ENCODE peak calls at places on chromosomes 11 and 22, in ten cellular contexts. One of them, this sample, is unnamed.

GRCh38 chr11:121755191-121755590 is 302.4 kb upstream of the SORL1-AS1 start:
- DNase-seq in GM12865: no peak
- DNase-seq in H54: no peak
- DNase-seq in SK-N-DZ: no peak
- DNase-seq in stimulated activated CD8-positive, alpha-beta memory T cell treated with anti-CD3 and anti-CD28 coated beads, Interleukin-7, amount 100 ng/mL, for 48 hours: no peak
- DNase-seq in AG04449: no peak
- DNase-seq in brain microvascular endothelial cell: no peak
- DNase-seq in T follicular helper cell: no peak
- DNase-seq in stimulated activated CD4-positive, alpha-beta T cell treated with anti-CD3 and anti-CD28 coated beads, Interleukin-12 subunit alpha, Interleukin-12 subunit beta, amount 100 ng/mL, for 48 hours: no peak
- DNase-seq in AG08395: no peak
- DNase-seq in this sample: no peak

GRCh38 chr11:1503708-1504104 is 17.1 kb upstream of the MOB2 start:
- DNase-seq in brain microvascular endothelial cell: no peak
- DNase-seq in H54: no peak
- DNase-seq in T follicular helper cell: no peak
- DNase-seq in stimulated activated CD8-positive, alpha-beta memory T cell treated with anti-CD3 and anti-CD28 coated beads, Interleukin-7, amount 100 ng/mL, for 48 hours: no peak
- DNase-seq in stimulated activated CD4-positive, alpha-beta T cell treated with anti-CD3 and anti-CD28 coated beads, Interleukin-12 subunit alpha, Interleukin-12 subunit beta, amount 100 ng/mL, for 48 hours: no peak
- DNase-seq in GM12865: no peak
- DNase-seq in SK-N-DZ: no peak
- DNase-seq in AG08395: no peak
- DNase-seq in AG04449: no peak
- DNase-seq in this sample: no peak

GRCh38 chr11:104136861-104137260 is 27.1 kb downstream of the PDGFD start:
- DNase-seq in AG04449: no peak
- DNase-seq in GM12865: no peak
- DNase-seq in H54: no peak
- DNase-seq in stimulated activated CD8-positive, alpha-beta memory T cell treated with anti-CD3 and anti-CD28 coated beads, Interleukin-7, amount 100 ng/mL, for 48 hours: no peak
- DNase-seq in brain microvascular endothelial cell: no peak
- DNase-seq in SK-N-DZ: no peak
- DNase-seq in T follicular helper cell: no peak
- DNase-seq in AG08395: no peak
- DNase-seq in stimulated activated CD4-positive, alpha-beta T cell treated with anti-CD3 and anti-CD28 coated beads, Interleukin-12 subunit alpha, Interleukin-12 subunit beta, amount 100 ng/mL, for 48 hours: no peak
- DNase-seq in this sample: no peak

GRCh38 chr11:115598502-115598901 is 94.3 kb upstream of the CADM1 start:
- DNase-seq in AG08395: no peak
- DNase-seq in brain microvascular endothelial cell: no peak
- DNase-seq in H54: no peak
- DNase-seq in SK-N-DZ: no peak
- DNase-seq in AG04449: no peak
- DNase-seq in GM12865: no peak
- DNase-seq in T follicular helper cell: no peak
- DNase-seq in stimulated activated CD4-positive, alpha-beta T cell treated with anti-CD3 and anti-CD28 coated beads, Interleukin-12 subunit alpha, Interleukin-12 subunit beta, amount 100 ng/mL, for 48 hours: no peak
- DNase-seq in stimulated activated CD8-positive, alpha-beta memory T cell treated with anti-CD3 and anti-CD28 coated beads, Interleukin-7, amount 100 ng/mL, for 48 hours: no peak
- DNase-seq in this sample: no peak

GRCh38 chr11:61480936-61481335 is 27.6 kb upstream of the LRRC10B start:
- DNase-seq in stimulated activated CD4-positive, alpha-beta T cell treated with anti-CD3 and anti-CD28 coated beads, Interleukin-12 subunit alpha, Interleukin-12 subunit beta, amount 100 ng/mL, for 48 hours: no peak
- DNase-seq in H54: no peak
- DNase-seq in AG08395: no peak
- DNase-seq in T follicular helper cell: no peak
- DNase-seq in GM12865: peak; percentile 14
- DNase-seq in SK-N-DZ: peak; percentile 73
- DNase-seq in AG04449: no peak
- DNase-seq in stimulated activated CD8-positive, alpha-beta memory T cell treated with anti-CD3 and anti-CD28 coated beads, Interleukin-7, amount 100 ng/mL, for 48 hours: no peak
- DNase-seq in brain microvascular endothelial cell: peak; percentile 16
- DNase-seq in this sample: no peak

GRCh38 chr22:27492566-27493201 is 308.9 kb downstream of the MN1 start:
- DNase-seq in T follicular helper cell: no peak
- DNase-seq in stimulated activated CD8-positive, alpha-beta memory T cell treated with anti-CD3 and anti-CD28 coated beads, Interleukin-7, amount 100 ng/mL, for 48 hours: no peak
- DNase-seq in SK-N-DZ: no peak
- DNase-seq in AG04449: no peak
- DNase-seq in stimulated activated CD4-positive, alpha-beta T cell treated with anti-CD3 and anti-CD28 coated beads, Interleukin-12 subunit alpha, Interleukin-12 subunit beta, amount 100 ng/mL, for 48 hours: no peak
- DNase-seq in brain microvascular endothelial cell: no peak
- DNase-seq in H54: no peak
- DNase-seq in AG08395: no peak
- DNase-seq in GM12865: peak; percentile 21
- DNase-seq in this sample: no peak

GRCh38 chr11:114440121-114440860 is 1.0 kb downstream of the REXO2 start:
- DNase-seq in stimulated activated CD4-positive, alpha-beta T cell treated with anti-CD3 and anti-CD28 coated beads, Interleukin-12 subunit alpha, Interleukin-12 subunit beta, amount 100 ng/mL, for 48 hours: no peak
- DNase-seq in stimulated activated CD8-positive, alpha-beta memory T cell treated with anti-CD3 and anti-CD28 coated beads, Interleukin-7, amount 100 ng/mL, for 48 hours: no peak
- DNase-seq in brain microvascular endothelial cell: no peak
- DNase-seq in SK-N-DZ: peak; percentile 32
- DNase-seq in AG08395: peak; percentile 12
- DNase-seq in AG04449: no peak
- DNase-seq in GM12865: no peak
- DNase-seq in H54: no peak
- DNase-seq in T follicular helper cell: no peak
- DNase-seq in this sample: no peak

GRCh38 chr11:76587810-76588454 is 82.6 kb downstream of the LRRC32 start:
- DNase-seq in T follicular helper cell: no peak
- DNase-seq in H54: no peak
- DNase-seq in stimulated activated CD8-positive, alpha-beta memory T cell treated with anti-CD3 and anti-CD28 coated beads, Interleukin-7, amount 100 ng/mL, for 48 hours: no peak
- DNase-seq in AG04449: no peak
- DNase-seq in GM12865: no peak
- DNase-seq in stimulated activated CD4-positive, alpha-beta T cell treated with anti-CD3 and anti-CD28 coated beads, Interleukin-12 subunit alpha, Interleukin-12 subunit beta, amount 100 ng/mL, for 48 hours: no peak
- DNase-seq in SK-N-DZ: no peak
- DNase-seq in AG08395: no peak
- DNase-seq in brain microvascular endothelial cell: no peak
- DNase-seq in this sample: no peak

GRCh38 chr11:82577246-82577645 is 156.4 kb downstream of the FAM181B start:
- DNase-seq in brain microvascular endothelial cell: no peak
- DNase-seq in stimulated activated CD4-positive, alpha-beta T cell treated with anti-CD3 and anti-CD28 coated beads, Interleukin-12 subunit alpha, Interleukin-12 subunit beta, amount 100 ng/mL, for 48 hours: no peak
- DNase-seq in H54: no peak
- DNase-seq in T follicular helper cell: no peak
- DNase-seq in stimulated activated CD8-positive, alpha-beta memory T cell treated with anti-CD3 and anti-CD28 coated beads, Interleukin-7, amount 100 ng/mL, for 48 hours: no peak
- DNase-seq in GM12865: no peak
- DNase-seq in AG08395: no peak
- DNase-seq in AG04449: no peak
- DNase-seq in SK-N-DZ: peak; percentile 32
- DNase-seq in this sample: no peak

This sample was measured in T-helper 1 cell.